ENCODE peak calls at places on chromosomes 1 and 21, in six cellular contexts. D, Q, E, I, W and B are unnamed samples.

GRCh38 chr1:23745515-23745914 is 2.2 kb downstream of the ELOA start:
- DNase-seq in D (peak), Q (no peak), E (peak), I (peak), W (no peak), B (no peak)

GRCh38 chr1:117653732-117654484 is 48.1 kb downstream of the TENT5C start:
- DNase-seq in D (no peak), Q (no peak), E (no peak), I (no peak), W (no peak), B (no peak)

GRCh38 chr1:159991513-159991912 is 37.5 kb upstream of the SLAMF9 start:
- DNase-seq in D (no peak), Q (no peak), E (no peak), I (no peak), W (no peak), B (no peak)

GRCh38 chr1:238675241-238675640 is 711.1 kb upstream of the CHRM3 start:
- DNase-seq in D (no peak), Q (no peak), E (peak), I (no peak), W (no peak), B (no peak)

GRCh38 chr1:116735246-116735645 is 19.0 kb upstream of the CD2 start:
- DNase-seq in D (no peak), Q (no peak), E (no peak), I (no peak), W (no peak), B (no peak)

GRCh38 chr1:51898090-51898734 is 19.7 kb upstream of the NRDC start:
- DNase-seq in D (no peak), Q (peak), E (peak), I (no peak), W (no peak), B (peak)

GRCh38 chr1:115477071-115477470 is 139.0 kb upstream of the NGF start:
- DNase-seq in D (no peak), Q (no peak), E (no peak), I (no peak), W (no peak), B (no peak)

GRCh38 chr1:147539122-147539575 is 2.2 kb upstream of the BCL9 start:
- DNase-seq in D (no peak), Q (peak), E (peak), I (no peak), W (no peak), B (peak)

GRCh38 chr21:32732544-32732943 is 4.7 kb upstream of the SYNJ1 start:
- DNase-seq in D (no peak), Q (no peak), E (no peak), I (no peak), W (no peak), B (no peak)

GRCh38 chr1:184387871-184388670 is 1.2 kb downstream of the C1orf21 start:
- DNase-seq in D (peak), Q (peak), E (peak), I (no peak), W (no peak), B (peak)

GRCh38 chr1:937521-937920 is 13.8 kb downstream of the SAMD11 start:
- DNase-seq in D (no peak), Q (no peak), E (no peak), I (no peak), W (no peak), B (no peak)

GRCh38 chr1:21903638-21904474 is 33.3 kb downstream of the HSPG2 start:
- DNase-seq in D (no peak), Q (no peak), E (no peak), I (peak), W (no peak), B (no peak)

GRCh38 chr1:169779970-169780369 is 14.7 kb downstream of the METTL18 start:
- DNase-seq in D (no peak), Q (peak), E (peak), I (no peak), W (no peak), B (no peak)

GRCh38 chr1:162548170-162548569 is 13.4 kb upstream of the UAP1 start:
- DNase-seq in D (no peak), Q (peak), E (peak), I (no peak), W (no peak), B (peak)

GRCh38 chr1:110339427-110340206 is 440 bp downstream of the RBM15 start:
- DNase-seq in D (peak), Q (peak), E (peak), I (peak), W (no peak), B (no peak)